ENCODE peak calls at places on chromosomes 11 and 22, in ten cellular contexts. One of them, this sample, is unnamed.

GRCh38 chr11:3121416-3121815 is 43.7 kb downstream of the OSBPL5 start:
- DNase-seq in non-pigmented ciliary epithelial cell: no peak
- DNase-seq in neuronal stem cell: no peak
- DNase-seq in stimulated activated CD4-positive, alpha-beta T cell treated with anti-CD3 and anti-CD28 coated beads, Interleukin-12 subunit alpha, Interleukin-12 subunit beta, amount 100 ng/mL, for 24 hours: no peak
- DNase-seq in Ammon's horn: no peak
- DNase-seq in AG20443: no peak
- DNase-seq in COR-L47: no peak
- DNase-seq in AG08395: no peak
- DNase-seq in osteocyte: no peak
- DNase-seq in mucosa of descending colon: peak; percentile 35
- DNase-seq in this sample: no peak

GRCh38 chr11:15208570-15209222 is 94.0 kb downstream of the INSC start:
- DNase-seq in AG20443: peak; percentile 91
- DNase-seq in Ammon's horn: peak; percentile 84
- DNase-seq in non-pigmented ciliary epithelial cell: no peak
- DNase-seq in COR-L47: peak; percentile 46
- DNase-seq in osteocyte: peak; percentile 88
- DNase-seq in stimulated activated CD4-positive, alpha-beta T cell treated with anti-CD3 and anti-CD28 coated beads, Interleukin-12 subunit alpha, Interleukin-12 subunit beta, amount 100 ng/mL, for 24 hours: peak; percentile 43
- DNase-seq in neuronal stem cell: peak; percentile 80
- DNase-seq in mucosa of descending colon: peak; percentile 72
- DNase-seq in AG08395: peak; percentile 84
- DNase-seq in this sample: no peak

GRCh38 chr11:45928535-45929215 is 6.2 kb downstream of the LARGE2 start:
- DNase-seq in mucosa of descending colon: peak; percentile 34
- DNase-seq in non-pigmented ciliary epithelial cell: no peak
- DNase-seq in neuronal stem cell: no peak
- DNase-seq in osteocyte: no peak
- DNase-seq in AG08395: no peak
- DNase-seq in COR-L47: no peak
- DNase-seq in stimulated activated CD4-positive, alpha-beta T cell treated with anti-CD3 and anti-CD28 coated beads, Interleukin-12 subunit alpha, Interleukin-12 subunit beta, amount 100 ng/mL, for 24 hours: no peak
- DNase-seq in Ammon's horn: no peak
- DNase-seq in AG20443: no peak
- DNase-seq in this sample: no peak

GRCh38 chr11:43919852-43920597 is 22.4 kb upstream of the C11orf96 start:
- DNase-seq in non-pigmented ciliary epithelial cell: no peak
- DNase-seq in COR-L47: no peak
- DNase-seq in neuronal stem cell: no peak
- DNase-seq in osteocyte: peak; percentile 59
- DNase-seq in mucosa of descending colon: no peak
- DNase-seq in AG20443: no peak
- DNase-seq in stimulated activated CD4-positive, alpha-beta T cell treated with anti-CD3 and anti-CD28 coated beads, Interleukin-12 subunit alpha, Interleukin-12 subunit beta, amount 100 ng/mL, for 24 hours: no peak
- DNase-seq in Ammon's horn: no peak
- DNase-seq in AG08395: no peak
- DNase-seq in this sample: no peak

GRCh38 chr11:75938543-75938942 is 123.5 kb downstream of the UVRAG start:
- DNase-seq in AG20443: peak; percentile 43
- DNase-seq in AG08395: peak; percentile 49
- DNase-seq in Ammon's horn: no peak
- DNase-seq in mucosa of descending colon: no peak
- DNase-seq in osteocyte: no peak
- DNase-seq in non-pigmented ciliary epithelial cell: no peak
- DNase-seq in COR-L47: no peak
- DNase-seq in neuronal stem cell: no peak
- DNase-seq in stimulated activated CD4-positive, alpha-beta T cell treated with anti-CD3 and anti-CD28 coated beads, Interleukin-12 subunit alpha, Interleukin-12 subunit beta, amount 100 ng/mL, for 24 hours: no peak
- DNase-seq in this sample: no peak

GRCh38 chr11:66745356-66746235 is 16.6 kb upstream of the SPTBN2 start:
- DNase-seq in non-pigmented ciliary epithelial cell: no peak
- DNase-seq in Ammon's horn: no peak
- DNase-seq in osteocyte: peak; percentile 73
- DNase-seq in COR-L47: peak; percentile 38
- DNase-seq in mucosa of descending colon: peak; percentile 86
- DNase-seq in AG20443: no peak
- DNase-seq in neuronal stem cell: no peak
- DNase-seq in AG08395: no peak
- DNase-seq in stimulated activated CD4-positive, alpha-beta T cell treated with anti-CD3 and anti-CD28 coated beads, Interleukin-12 subunit alpha, Interleukin-12 subunit beta, amount 100 ng/mL, for 24 hours: peak; percentile 11
- DNase-seq in this sample: no peak

GRCh38 chr11:8031248-8032115 is 44.3 kb downstream of the EIF3F start:
- DNase-seq in COR-L47: no peak
- DNase-seq in Ammon's horn: no peak
- DNase-seq in AG20443: no peak
- DNase-seq in neuronal stem cell: no peak
- DNase-seq in osteocyte: peak; percentile 82
- DNase-seq in mucosa of descending colon: peak; percentile 46
- DNase-seq in AG08395: no peak
- DNase-seq in non-pigmented ciliary epithelial cell: no peak
- DNase-seq in stimulated activated CD4-positive, alpha-beta T cell treated with anti-CD3 and anti-CD28 coated beads, Interleukin-12 subunit alpha, Interleukin-12 subunit beta, amount 100 ng/mL, for 24 hours: no peak
- DNase-seq in this sample: no peak

GRCh38 chr11:16928052-16928451 is 86.2 kb downstream of the PLEKHA7 start:
- DNase-seq in osteocyte: no peak
- DNase-seq in stimulated activated CD4-positive, alpha-beta T cell treated with anti-CD3 and anti-CD28 coated beads, Interleukin-12 subunit alpha, Interleukin-12 subunit beta, amount 100 ng/mL, for 24 hours: no peak
- DNase-seq in AG08395: no peak
- DNase-seq in mucosa of descending colon: no peak
- DNase-seq in Ammon's horn: no peak
- DNase-seq in AG20443: no peak
- DNase-seq in neuronal stem cell: no peak
- DNase-seq in non-pigmented ciliary epithelial cell: no peak
- DNase-seq in COR-L47: no peak
- DNase-seq in this sample: no peak

GRCh38 chr11:112903310-112903709 is 57.9 kb upstream of the NCAM1 start:
- DNase-seq in osteocyte: no peak
- DNase-seq in non-pigmented ciliary epithelial cell: no peak
- DNase-seq in neuronal stem cell: no peak
- DNase-seq in mucosa of descending colon: no peak
- DNase-seq in stimulated activated CD4-positive, alpha-beta T cell treated with anti-CD3 and anti-CD28 coated beads, Interleukin-12 subunit alpha, Interleukin-12 subunit beta, amount 100 ng/mL, for 24 hours: no peak
- DNase-seq in COR-L47: peak; percentile 61
- DNase-seq in AG08395: no peak
- DNase-seq in AG20443: no peak
- DNase-seq in Ammon's horn: peak; percentile 87
- DNase-seq in this sample: no peak

GRCh38 chr11:118921121-118921928 is 4.4 kb downstream of the BCL9L start:
- DNase-seq in osteocyte: peak; percentile 85
- DNase-seq in neuronal stem cell: no peak
- DNase-seq in stimulated activated CD4-positive, alpha-beta T cell treated with anti-CD3 and anti-CD28 coated beads, Interleukin-12 subunit alpha, Interleukin-12 subunit beta, amount 100 ng/mL, for 24 hours: no peak
- DNase-seq in Ammon's horn: no peak
- DNase-seq in non-pigmented ciliary epithelial cell: no peak
- DNase-seq in mucosa of descending colon: peak; percentile 74
- DNase-seq in AG08395: peak; percentile 71
- DNase-seq in AG20443: peak; percentile 70
- DNase-seq in COR-L47: no peak
- DNase-seq in this sample: no peak

GRCh38 chr11:11948242-11948947 is 60.0 kb downstream of the DKK3 start:
- DNase-seq in osteocyte: no peak
- DNase-seq in COR-L47: no peak
- DNase-seq in AG20443: no peak
- DNase-seq in AG08395: no peak
- DNase-seq in non-pigmented ciliary epithelial cell: no peak
- DNase-seq in stimulated activated CD4-positive, alpha-beta T cell treated with anti-CD3 and anti-CD28 coated beads, Interleukin-12 subunit alpha, Interleukin-12 subunit beta, amount 100 ng/mL, for 24 hours: no peak
- DNase-seq in Ammon's horn: no peak
- DNase-seq in mucosa of descending colon: no peak
- DNase-seq in neuronal stem cell: no peak
- DNase-seq in this sample: no peak

GRCh38 chr11:587978-588380 is 11.7 kb downstream of the PHRF1 start:
- DNase-seq in mucosa of descending colon: no peak
- DNase-seq in AG08395: no peak
- DNase-seq in osteocyte: no peak
- DNase-seq in neuronal stem cell: no peak
- DNase-seq in COR-L47: no peak
- DNase-seq in stimulated activated CD4-positive, alpha-beta T cell treated with anti-CD3 and anti-CD28 coated beads, Interleukin-12 subunit alpha, Interleukin-12 subunit beta, amount 100 ng/mL, for 24 hours: peak; percentile 31
- DNase-seq in non-pigmented ciliary epithelial cell: no peak
- DNase-seq in AG20443: no peak
- DNase-seq in Ammon's horn: no peak
- DNase-seq in this sample: no peak

GRCh38 chr11:122754553-122755322 is 83.6 kb upstream of the CRTAM start:
- DNase-seq in osteocyte: no peak
- DNase-seq in AG08395: no peak
- DNase-seq in mucosa of descending colon: no peak
- DNase-seq in neuronal stem cell: no peak
- DNase-seq in Ammon's horn: no peak
- DNase-seq in non-pigmented ciliary epithelial cell: no peak
- DNase-seq in COR-L47: no peak
- DNase-seq in AG20443: no peak
- DNase-seq in stimulated activated CD4-positive, alpha-beta T cell treated with anti-CD3 and anti-CD28 coated beads, Interleukin-12 subunit alpha, Interleukin-12 subunit beta, amount 100 ng/mL, for 24 hours: no peak
- DNase-seq in this sample: no peak

GRCh38 chr22:17077255-17077654 is 7.5 kb upstream of the IL17RA start:
- DNase-seq in stimulated activated CD4-positive, alpha-beta T cell treated with anti-CD3 and anti-CD28 coated beads, Interleukin-12 subunit alpha, Interleukin-12 subunit beta, amount 100 ng/mL, for 24 hours: no peak
- DNase-seq in non-pigmented ciliary epithelial cell: no peak
- DNase-seq in neuronal stem cell: no peak
- DNase-seq in osteocyte: no peak
- DNase-seq in AG08395: peak; percentile 75
- DNase-seq in COR-L47: no peak
- DNase-seq in AG20443: peak; percentile 69
- DNase-seq in Ammon's horn: no peak
- DNase-seq in mucosa of descending colon: no peak
- DNase-seq in this sample: no peak

GRCh38 chr11:57233702-57234101 is 3.3 kb downstream of the APLNR start:
- DNase-seq in stimulated activated CD4-positive, alpha-beta T cell treated with anti-CD3 and anti-CD28 coated beads, Interleukin-12 subunit alpha, Interleukin-12 subunit beta, amount 100 ng/mL, for 24 hours: no peak
- DNase-seq in non-pigmented ciliary epithelial cell: no peak
- DNase-seq in mucosa of descending colon: no peak
- DNase-seq in osteocyte: no peak
- DNase-seq in AG08395: no peak
- DNase-seq in AG20443: no peak
- DNase-seq in COR-L47: no peak
- DNase-seq in Ammon's horn: no peak
- DNase-seq in neuronal stem cell: no peak
- DNase-seq in this sample: no peak

GRCh38 chr22:17348464-17349103 is 20.7 kb upstream of the CECR2 start:
- DNase-seq in AG20443: no peak
- DNase-seq in AG08395: no peak
- DNase-seq in COR-L47: no peak
- DNase-seq in osteocyte: no peak
- DNase-seq in non-pigmented ciliary epithelial cell: no peak
- DNase-seq in mucosa of descending colon: no peak
- DNase-seq in Ammon's horn: no peak
- DNase-seq in neuronal stem cell: no peak
- DNase-seq in stimulated activated CD4-positive, alpha-beta T cell treated with anti-CD3 and anti-CD28 coated beads, Interleukin-12 subunit alpha, Interleukin-12 subunit beta, amount 100 ng/mL, for 24 hours: no peak
- DNase-seq in this sample: no peak

GRCh38 chr11:115481528-115481927 is 22.7 kb downstream of the CADM1 start:
- DNase-seq in stimulated activated CD4-positive, alpha-beta T cell treated with anti-CD3 and anti-CD28 coated beads, Interleukin-12 subunit alpha, Interleukin-12 subunit beta, amount 100 ng/mL, for 24 hours: no peak
- DNase-seq in COR-L47: no peak
- DNase-seq in AG20443: no peak
- DNase-seq in osteocyte: no peak
- DNase-seq in Ammon's horn: no peak
- DNase-seq in non-pigmented ciliary epithelial cell: no peak
- DNase-seq in neuronal stem cell: no peak
- DNase-seq in AG08395: no peak
- DNase-seq in mucosa of descending colon: no peak
- DNase-seq in this sample: no peak

GRCh38 chr11:68821670-68822069 is 20.0 kb downstream of the CPT1A start:
- DNase-seq in mucosa of descending colon: no peak
- DNase-seq in AG20443: no peak
- DNase-seq in osteocyte: no peak
- DNase-seq in Ammon's horn: no peak
- DNase-seq in stimulated activated CD4-positive, alpha-beta T cell treated with anti-CD3 and anti-CD28 coated beads, Interleukin-12 subunit alpha, Interleukin-12 subunit beta, amount 100 ng/mL, for 24 hours: no peak
- DNase-seq in AG08395: no peak
- DNase-seq in COR-L47: no peak
- DNase-seq in non-pigmented ciliary epithelial cell: no peak
- DNase-seq in neuronal stem cell: no peak
- DNase-seq in this sample: no peak

GRCh38 chr22:33477131-33478111 is 419.2 kb upstream of the SYN3 start:
- DNase-seq in AG20443: no peak
- DNase-seq in AG08395: no peak
- DNase-seq in neuronal stem cell: no peak
- DNase-seq in COR-L47: no peak
- DNase-seq in stimulated activated CD4-positive, alpha-beta T cell treated with anti-CD3 and anti-CD28 coated beads, Interleukin-12 subunit alpha, Interleukin-12 subunit beta, amount 100 ng/mL, for 24 hours: no peak
- DNase-seq in osteocyte: no peak
- DNase-seq in Ammon's horn: no peak
- DNase-seq in non-pigmented ciliary epithelial cell: no peak
- DNase-seq in mucosa of descending colon: no peak
- DNase-seq in this sample: no peak

GRCh38 chr22:28600546-28601143 is 79.0 kb downstream of the TTC28 start:
- DNase-seq in mucosa of descending colon: no peak
- DNase-seq in non-pigmented ciliary epithelial cell: peak; percentile 19
- DNase-seq in Ammon's horn: peak; percentile 43
- DNase-seq in neuronal stem cell: peak; percentile 11
- DNase-seq in AG08395: peak; percentile 48
- DNase-seq in COR-L47: peak; percentile 44
- DNase-seq in osteocyte: no peak
- DNase-seq in stimulated activated CD4-positive, alpha-beta T cell treated with anti-CD3 and anti-CD28 coated beads, Interleukin-12 subunit alpha, Interleukin-12 subunit beta, amount 100 ng/mL, for 24 hours: no peak
- DNase-seq in AG20443: peak; percentile 40
- DNase-seq in this sample: no peak

GRCh38 chr11:65714433-65714832 is 2.4 kb downstream of the KAT5 start:
- DNase-seq in COR-L47: no peak
- DNase-seq in non-pigmented ciliary epithelial cell: no peak
- DNase-seq in osteocyte: no peak
- DNase-seq in AG20443: no peak
- DNase-seq in mucosa of descending colon: no peak
- DNase-seq in Ammon's horn: no peak
- DNase-seq in AG08395: no peak
- DNase-seq in stimulated activated CD4-positive, alpha-beta T cell treated with anti-CD3 and anti-CD28 coated beads, Interleukin-12 subunit alpha, Interleukin-12 subunit beta, amount 100 ng/mL, for 24 hours: no peak
- DNase-seq in neuronal stem cell: no peak
- DNase-seq in this sample: no peak

GRCh38 chr11:45739866-45740265 is 65.1 kb upstream of the SLC35C1 start:
- DNase-seq in AG08395: no peak
- DNase-seq in neuronal stem cell: no peak
- DNase-seq in Ammon's horn: no peak
- DNase-seq in AG20443: no peak
- DNase-seq in stimulated activated CD4-positive, alpha-beta T cell treated with anti-CD3 and anti-CD28 coated beads, Interleukin-12 subunit alpha, Interleukin-12 subunit beta, amount 100 ng/mL, for 24 hours: no peak
- DNase-seq in non-pigmented ciliary epithelial cell: no peak
- DNase-seq in osteocyte: no peak
- DNase-seq in COR-L47: no peak
- DNase-seq in mucosa of descending colon: no peak
- DNase-seq in this sample: no peak

GRCh38 chr11:60377737-60378136 is 595 bp upstream of the MS4A7 start:
- DNase-seq in stimulated activated CD4-positive, alpha-beta T cell treated with anti-CD3 and anti-CD28 coated beads, Interleukin-12 subunit alpha, Interleukin-12 subunit beta, amount 100 ng/mL, for 24 hours: no peak
- DNase-seq in COR-L47: no peak
- DNase-seq in AG08395: no peak
- DNase-seq in mucosa of descending colon: peak; percentile 53
- DNase-seq in neuronal stem cell: no peak
- DNase-seq in Ammon's horn: peak; percentile 83
- DNase-seq in osteocyte: no peak
- DNase-seq in AG20443: no peak
- DNase-seq in non-pigmented ciliary epithelial cell: no peak
- DNase-seq in this sample: no peak

GRCh38 chr11:57321996-57322880 is 2.5 kb downstream of the TNKS1BP1 start:
- DNase-seq in COR-L47: peak; percentile 40
- DNase-seq in non-pigmented ciliary epithelial cell: peak; percentile 91
- DNase-seq in AG20443: peak; percentile 96
- DNase-seq in osteocyte: peak; percentile 94
- DNase-seq in AG08395: peak; percentile 99
- DNase-seq in Ammon's horn: peak; percentile 83
- DNase-seq in stimulated activated CD4-positive, alpha-beta T cell treated with anti-CD3 and anti-CD28 coated beads, Interleukin-12 subunit alpha, Interleukin-12 subunit beta, amount 100 ng/mL, for 24 hours: no peak
- DNase-seq in mucosa of descending colon: peak; percentile 92
- DNase-seq in neuronal stem cell: peak; percentile 59
- DNase-seq in this sample: peak; percentile 74

GRCh38 chr11:72141066-72141465 is 5.5 kb downstream of the FOLR3 start:
- DNase-seq in neuronal stem cell: no peak
- DNase-seq in stimulated activated CD4-positive, alpha-beta T cell treated with anti-CD3 and anti-CD28 coated beads, Interleukin-12 subunit alpha, Interleukin-12 subunit beta, amount 100 ng/mL, for 24 hours: no peak
- DNase-seq in mucosa of descending colon: no peak
- DNase-seq in AG08395: peak; percentile 92
- DNase-seq in Ammon's horn: no peak
- DNase-seq in AG20443: peak; percentile 88
- DNase-seq in COR-L47: no peak
- DNase-seq in non-pigmented ciliary epithelial cell: peak; percentile 91
- DNase-seq in osteocyte: no peak
- DNase-seq in this sample: peak; percentile 65

This sample was measured in epithelial cell of prostate.